ENCODE peak calls at places on chromosomes 12 and 14, in nine cellular contexts. H is type B pancreatic cell, T is IMR-90, K is posterior cingulate gyrus, E is sigmoid colon, C is psoas muscle, A is T-helper 1 cell, Y is AG08396, U is NCI-H2171 treated with DMSO at 0.1 percent for 48 hours. B is an unnamed sample.

GRCh38 chr12:115975411-115975810 is 302.1 kb downstream of the MED13L start:
- DNase-seq in K (no peak), A (no peak), H (no peak), E (no peak), C (no peak), T (no peak), Y (no peak), U (no peak), B (no peak)

GRCh38 chr12:101697197-101697929 is at the start of gene CHPT1:
- DNase-seq in U (peak; percentile 59), K (peak; percentile 87), T (peak; percentile 38), A (peak; percentile 54), Y (no peak), E (peak; percentile 83), H (peak; percentile 80), C (peak; percentile 80), B (no peak)

GRCh38 chr12:57759360-57759980 is 4.6 kb downstream of the MARCHF9 start:
- DNase-seq in T (no peak), Y (no peak), A (no peak), K (no peak), E (no peak), C (no peak), H (no peak), U (peak; percentile 51), B (no peak)

GRCh38 chr12:31662176-31662849 is 2.8 kb downstream of the ETFBKMT start:
- DNase-seq in T (no peak), A (no peak), H (no peak), C (no peak), Y (no peak), E (no peak), K (no peak), U (no peak), B (no peak)

GRCh38 chr14:54474232-54474793 is 14.5 kb downstream of the GMFB start:
- DNase-seq in K (no peak), E (no peak), A (no peak), H (no peak), U (no peak), T (peak; percentile 17), C (no peak), Y (no peak), B (no peak)

GRCh38 chr14:23186913-23187654 is 3.6 kb upstream of the SLC7A8 start:
- DNase-seq in U (peak; percentile 69), A (no peak), E (no peak), H (no peak), T (peak; percentile 76), K (no peak), Y (peak; percentile 62), C (no peak), B (peak; percentile 25)

GRCh38 chr12:73110816-73111215 is 838.6 kb downstream of the TRHDE start:
- DNase-seq in U (no peak), T (no peak), C (no peak), Y (no peak), H (no peak), K (no peak), E (no peak), A (no peak), B (no peak)

GRCh38 chr12:29754235-29755189 is 29.2 kb downstream of the TMTC1 start:
- DNase-seq in C (no peak), E (no peak), A (no peak), K (no peak), H (no peak), Y (no peak), U (no peak), T (no peak), B (no peak)

GRCh38 chr14:65604535-65604934 is 192.0 kb downstream of the FUT8 start:
- DNase-seq in H (no peak), U (no peak), C (no peak), T (no peak), Y (no peak), K (no peak), E (no peak), A (no peak), B (no peak)

GRCh38 chr12:120955232-120955631 is 23.1 kb upstream of the HNF1A start:
- DNase-seq in U (no peak), C (no peak), Y (no peak), K (no peak), H (no peak), A (no peak), T (no peak), E (no peak), B (no peak)

GRCh38 chr12:26119391-26119981 is 5.4 kb downstream of the BHLHE41 start:
- DNase-seq in E (no peak), T (peak; percentile 78), K (no peak), Y (peak; percentile 58), C (no peak), H (no peak), U (peak; percentile 67), A (no peak), B (no peak)

GRCh38 chr12:94126067-94126466 is 22.3 kb upstream of the PLXNC1 start:
- DNase-seq in H (no peak), T (no peak), U (no peak), E (no peak), C (no peak), Y (no peak), A (no peak), K (no peak), B (no peak)

GRCh38 chr12:48542300-48542928 is 17.0 kb downstream of the OR8S1 start:
- DNase-seq in U (no peak), E (no peak), Y (peak; percentile 50), H (no peak), A (peak; percentile 8), C (no peak), T (peak; percentile 31), K (peak; percentile 78), B (no peak)

GRCh38 chr14:104387385-104388010 is 192.1 kb upstream of the C14orf180 start:
- DNase-seq in Y (no peak), K (peak; percentile 61), A (no peak), H (peak; percentile 64), E (peak; percentile 54), C (no peak), U (no peak), T (no peak), B (no peak)

GRCh38 chr12:121530600-121531355 is 50.0 kb downstream of the KDM2B start:
- DNase-seq in A (peak; percentile 58), H (no peak), C (peak; percentile 61), K (peak; percentile 72), T (peak; percentile 88), U (no peak), E (peak; percentile 79), Y (peak; percentile 82), B (no peak)

GRCh38 chr14:50007123-50007903 is 109.1 kb downstream of the VCPKMT start:
- DNase-seq in K (no peak), E (no peak), C (no peak), H (no peak), A (no peak), Y (no peak), T (no peak), U (no peak), B (no peak)

GRCh38 chr14:71725802-71726638 is 206.2 kb upstream of the RGS6 start:
- DNase-seq in U (no peak), K (no peak), H (no peak), Y (peak; percentile 58), T (peak; percentile 86), E (no peak), C (no peak), A (no peak), B (no peak)

GRCh38 chr12:41983394-41983793 is 161.3 kb downstream of the GXYLT1 start:
- DNase-seq in Y (no peak), H (no peak), A (no peak), E (no peak), U (peak; percentile 32), C (no peak), T (no peak), K (no peak), B (no peak)

GRCh38 chr12:90851800-90852718 is 102.9 kb downstream of the CCER1 start:
- DNase-seq in T (no peak), E (no peak), A (no peak), Y (no peak), C (no peak), U (no peak), H (no peak), K (no peak), B (no peak)

GRCh38 chr12:95402096-95402495 is 71.9 kb upstream of the METAP2 start:
- DNase-seq in H (no peak), T (no peak), A (no peak), C (no peak), K (no peak), U (peak; percentile 4), E (no peak), Y (no peak), B (no peak)

GRCh38 chr12:65728913-65729793 is 95.1 kb upstream of the HMGA2 start:
- DNase-seq in K (no peak), H (peak; percentile 73), Y (peak; percentile 28), C (no peak), E (no peak), T (peak; percentile 5), A (no peak), U (no peak), B (no peak)

GRCh38 chr14:69052181-69052601 is 73.1 kb upstream of the ACTN1 start:
- DNase-seq in A (no peak), C (no peak), E (no peak), H (no peak), K (no peak), T (no peak), Y (no peak), U (no peak), B (no peak)

GRCh38 chr14:75605916-75606315 is 27.5 kb downstream of the FLVCR2 start:
- DNase-seq in E (no peak), Y (no peak), K (no peak), T (no peak), H (no peak), U (no peak), A (no peak), C (no peak), B (no peak)

GRCh38 chr14:60506010-60506409 is 2.9 kb upstream of the SIX6 start:
- DNase-seq in C (no peak), A (no peak), H (no peak), T (no peak), K (no peak), E (no peak), U (no peak), Y (no peak), B (no peak)

GRCh38 chr14:100542619-100543205 is 44.5 kb downstream of the BEGAIN start:
- DNase-seq in U (no peak), H (no peak), E (peak; percentile 51), A (no peak), K (peak; percentile 61), T (no peak), Y (no peak), C (no peak), B (no peak)

GRCh38 chr12:7019043-7019569 is 830 bp upstream of the LPCAT3 start:
- DNase-seq in A (no peak), C (no peak), T (no peak), E (no peak), K (no peak), U (peak; percentile 99), Y (no peak), H (no peak), B (peak; percentile 46)

GRCh38 chr14:68526420-68527105 is 266.3 kb downstream of the ZFP36L1 start:
- DNase-seq in Y (no peak), E (no peak), T (no peak), U (no peak), K (no peak), H (no peak), A (no peak), C (no peak), B (no peak)

GRCh38 chr14:39383026-39383626 is 49.1 kb downstream of the FBXO33 start:
- DNase-seq in K (no peak), H (no peak), E (no peak), C (no peak), T (no peak), A (no peak), Y (no peak), U (no peak), B (no peak)

GRCh38 chr12:3533703-3534386 is 42.8 kb downstream of the PRMT8 start:
- DNase-seq in A (no peak), Y (no peak), E (peak; percentile 75), H (no peak), T (no peak), U (peak; percentile 90), K (peak; percentile 67), C (no peak), B (peak; percentile 29)

GRCh38 chr14:103155013-103155412 is 31.8 kb downstream of the TNFAIP2 start:
- DNase-seq in K (no peak), U (no peak), A (no peak), C (peak; percentile 86), E (peak; percentile 90), H (no peak), Y (peak; percentile 89), T (peak; percentile 13), B (no peak)

GRCh38 chr12:120412421-120412820 is 25.5 kb upstream of the COX6A1 start:
- DNase-seq in K (no peak), C (no peak), T (no peak), H (no peak), E (no peak), A (no peak), U (peak; percentile 76), Y (no peak), B (peak; percentile 28)

B was measured in NCI-H524 treated with DMSO at 0.1 percent for 48 hours.